ENCODE peak calls at places on chromosomes 4 and X, in four cellular contexts. E is K562, A is GM12878, T is HepG2. N is an unnamed sample.

GRCh38 chr4:185672151-185672550 is 136.8 kb upstream of the PDLIM3 start:
- DNase-seq in A (no peak), T (no peak), E (no peak), N (no peak)

GRCh38 chrX:10952619-10953018 is 158.5 kb upstream of the HCCS start:
- DNase-seq in A (no peak), E (no peak), T (no peak), N (no peak)

GRCh38 chrX:68146054-68146453 is 287.2 kb downstream of the OPHN1 start:
- DNase-seq in T (peak; percentile 39), E (peak; percentile 34), A (no peak), N (peak; percentile 20)

GRCh38 chrX:110204986-110205385 is 112.9 kb downstream of the AMMECR1 start:
- DNase-seq in A (no peak), E (no peak), T (no peak), N (no peak)

GRCh38 chr4:76208005-76208765 is 5.4 kb downstream of the SCARB2 start:
- DNase-seq in T (peak; percentile 85), A (no peak), E (peak; percentile 47), N (peak; percentile 21)

GRCh38 chr4:173415885-173416658 is 17.2 kb upstream of the SCRG1 start:
- DNase-seq in A (no peak), T (no peak), E (no peak), N (no peak)

GRCh38 chrX:56765816-56766553 is 36.9 kb downstream of the NBDY start:
- DNase-seq in T (no peak), E (no peak), A (no peak), N (no peak)

GRCh38 chrX:152869972-152870371 is 27.9 kb upstream of the ZNF185 start:
- DNase-seq in A (no peak), E (no peak), T (no peak), N (no peak)

GRCh38 chr4:74874785-74875367 is 58.0 kb upstream of the PARM1 start:
- DNase-seq in A (peak; percentile 20), T (peak; percentile 64), E (peak; percentile 72), N (peak; percentile 63)

GRCh38 chrX:10759400-10759799 is 139.0 kb upstream of the MID1 start:
- DNase-seq in E (no peak), A (no peak), T (no peak), N (no peak)

GRCh38 chrX:112688242-112688641 is 8.5 kb upstream of the LHFPL1 start:
- DNase-seq in E (no peak), T (no peak), A (no peak), N (no peak)

GRCh38 chrX:102950908-102951866 is 14.1 kb downstream of the RAB40AL start:
- DNase-seq in T (peak; percentile 27), E (peak; percentile 65), A (no peak), N (peak; percentile 76)

GRCh38 chr4:25790024-25790423 is 72.8 kb downstream of the SEL1L3 start:
- DNase-seq in A (no peak), T (no peak), E (no peak), N (no peak)

GRCh38 chrX:151476597-151476996 is 79.6 kb downstream of the VMA21 start:
- DNase-seq in A (no peak), T (no peak), E (no peak), N (no peak)

GRCh38 chrX:152900937-152901445 is 3.1 kb downstream of the ZNF185 start:
- DNase-seq in T (no peak), E (no peak), A (no peak), N (no peak)

GRCh38 chr4:58776627-58777026 is 1666.4 kb upstream of the IGFBP7 start:
- DNase-seq in A (no peak), T (no peak), E (no peak), N (no peak)

GRCh38 chr4:17497890-17498523 is 13.9 kb downstream of the QDPR start:
- DNase-seq in A (no peak), T (peak; percentile 75), E (no peak), N (no peak)

GRCh38 chr4:170723171-170723570 is 633.4 kb upstream of the AADAT start:
- DNase-seq in E (no peak), A (no peak), T (no peak), N (no peak)

GRCh38 chr4:57078685-57079521 is 31.3 kb downstream of the IGFBP7 start:
- DNase-seq in A (no peak), T (peak; percentile 46), E (no peak), N (peak; percentile 35)

GRCh38 chrX:11770320-11770719 is 12.3 kb downstream of the MSL3 start:
- DNase-seq in E (peak; percentile 70), T (peak; percentile 23), A (peak; percentile 68), N (peak; percentile 69)

GRCh38 chr4:111323916-111324315 is 701.0 kb upstream of the PITX2 start:
- DNase-seq in T (no peak), A (no peak), E (no peak), N (no peak)

GRCh38 chr4:56123051-56123450 is 174.3 kb downstream of the CEP135 start:
- DNase-seq in A (no peak), T (no peak), E (no peak), N (no peak)

GRCh38 chrX:139196890-139197289 is 333.6 kb upstream of the F9 start:
- DNase-seq in A (no peak), E (no peak), T (no peak), N (no peak)

GRCh38 chr4:128159967-128160366 is 98.9 kb downstream of the LARP1B start:
- DNase-seq in E (no peak), A (no peak), T (no peak), N (no peak)

GRCh38 chr4:134944115-134944514 is 742.5 kb upstream of the PABPC4L start:
- DNase-seq in A (no peak), T (no peak), E (no peak), N (no peak)

GRCh38 chrX:97367149-97367548 is 483.4 kb downstream of the RPA4 start:
- DNase-seq in E (no peak), A (no peak), T (no peak), N (no peak)

GRCh38 chrX:10011261-10011931 is 44.2 kb downstream of the CLDN34 start:
- DNase-seq in A (peak; percentile 48), T (no peak), E (no peak), N (no peak)

GRCh38 chr4:110527156-110527555 is 51.2 kb downstream of the ENPEP start:
- DNase-seq in E (no peak), T (no peak), A (no peak), N (no peak)

GRCh38 chr4:83548151-83548905 is 12.4 kb downstream of the GPAT3 start:
- DNase-seq in A (peak; percentile 83), E (peak; percentile 93), T (peak; percentile 88), N (no peak)

GRCh38 chr4:51895816-51896408 is 53.0 kb downstream of the DCUN1D4 start:
- DNase-seq in E (peak; percentile 80), T (peak; percentile 77), A (peak; percentile 34), N (peak; percentile 70)

GRCh38 chr4:128525387-128525786 is 237.8 kb upstream of the PGRMC2 start:
- DNase-seq in E (no peak), T (no peak), A (no peak), N (no peak)

GRCh38 chr4:108891921-108892320 is 129.1 kb upstream of the ETNPPL start:
- DNase-seq in E (no peak), T (no peak), A (no peak), N (no peak)

DNA sequence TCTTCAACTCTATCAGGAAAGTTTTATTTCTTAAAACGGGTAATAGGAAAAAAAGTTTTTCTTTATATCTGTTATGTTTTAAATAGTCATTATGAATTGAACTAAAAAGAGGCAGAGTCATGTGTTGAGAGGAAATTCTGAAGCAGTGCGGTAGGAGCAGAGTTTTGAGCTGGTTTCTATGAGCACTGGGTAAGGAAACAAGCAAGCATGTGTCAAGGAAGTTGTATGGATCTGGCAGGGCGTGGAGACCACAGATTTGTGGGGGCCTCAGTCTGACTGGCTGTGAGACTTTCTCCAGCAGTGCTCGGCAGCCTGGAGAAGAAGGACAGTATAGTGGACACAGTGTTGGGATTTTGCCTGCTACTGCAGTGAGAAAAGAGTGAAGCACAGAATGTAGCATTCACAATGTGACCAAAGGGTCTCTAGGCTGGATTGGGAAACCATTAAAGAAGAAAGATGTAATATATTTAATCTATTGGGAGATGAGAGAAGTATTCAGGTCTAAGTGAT is 399.1 kb downstream of the INPP4B start:
- DNase-seq in A (no peak), T (no peak), E (no peak), N (no peak)
- TF ChIP-seq FOXK2 in A (no peak), T (no peak), E (no peak), N (no peak)

DNA sequence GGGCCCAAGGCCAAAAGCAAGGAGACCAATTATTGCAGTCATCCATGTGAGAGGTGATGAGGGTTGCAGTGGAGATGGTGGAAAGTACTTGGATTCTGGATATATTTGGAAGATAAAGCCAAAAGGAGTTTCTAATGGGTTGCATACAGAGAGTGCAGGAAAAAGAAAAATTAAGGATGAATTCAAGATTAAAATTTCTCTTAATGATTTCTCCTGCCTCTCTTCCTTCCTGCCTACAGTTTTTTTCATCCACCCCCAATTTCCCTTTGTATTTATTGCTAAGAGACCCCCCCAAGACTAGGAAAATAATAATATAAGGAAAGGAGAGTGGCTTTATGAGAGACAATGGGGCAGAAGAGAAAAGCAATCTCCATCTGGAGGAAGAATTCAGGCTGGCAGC is 8.6 kb upstream of the FGF5 start:
- DNase-seq in T (no peak), A (no peak), E (no peak), N (no peak)
- TF ChIP-seq SP1 in T (no peak), A (no peak), E (no peak), N (no peak)

GRCh38 chr4:33924801-33925200 is 2319.5 kb downstream of the ARAP2 start:
- DNase-seq in A (no peak), E (no peak), T (no peak), N (no peak)

GRCh38 chr4:33930497-33930896 is 2313.8 kb downstream of the ARAP2 start:
- DNase-seq in T (no peak), A (no peak), E (no peak), N (no peak)
- TF ChIP-seq TARDBP in T (no peak), A (no peak), E (no peak), N (no peak)

GRCh38 chrX:134482371-134482770 is 22.4 kb downstream of the HPRT1 start:
- DNase-seq in E (no peak), T (no peak), A (no peak), N (no peak)

GRCh38 chrX:134480061-134480460 is 20.1 kb downstream of the HPRT1 start:
- DNase-seq in A (no peak), T (no peak), E (no peak), N (no peak)

GRCh38 chrX:134478374-134478773 is 18.4 kb downstream of the HPRT1 start:
- DNase-seq in T (no peak), E (no peak), A (no peak), N (no peak)

GRCh38 chrX:134481339-134481738 is 21.4 kb downstream of the HPRT1 start:
- DNase-seq in E (no peak), A (no peak), T (no peak), N (no peak)

GRCh38 chrX:134484039-134484438 is 24.1 kb downstream of the HPRT1 start:
- DNase-seq in T (peak; percentile 15), E (peak; percentile 57), A (no peak), N (peak; percentile 28)
- TF ChIP-seq FOXK2 in T (no peak), E (peak; percentile 49), A (no peak), N (no peak)

GRCh38 chr4:3485882-3486555 is 22.9 kb downstream of the DOK7 start:
- DNase-seq in T (no peak), E (no peak), A (no peak), N (no peak)

GRCh38 chr4:3489451-3489962 is 26.4 kb downstream of the DOK7 start:
- DNase-seq in T (no peak), E (no peak), A (no peak), N (peak; percentile 45)

GRCh38 chr4:3486556-3487270 is 23.6 kb downstream of the DOK7 start:
- DNase-seq in T (no peak), E (no peak), A (no peak), N (no peak)

GRCh38 chr4:3487861-3488260 is 24.8 kb downstream of the DOK7 start:
- DNase-seq in E (no peak), A (no peak), T (no peak), N (no peak)

GRCh38 chr4:3488791-3489190 is 25.7 kb downstream of the DOK7 start:
- DNase-seq in E (no peak), T (no peak), A (no peak), N (no peak)
- TF ChIP-seq SP1 in E (no peak), T (no peak), A (no peak), N (no peak)

GRCh38 chr4:7763788-7764187 is 175.9 kb downstream of the AFAP1 start:
- DNase-seq in E (no peak), T (no peak), A (no peak), N (no peak)
- TF ChIP-seq TARDBP in E (no peak), T (no peak), A (no peak), N (no peak)